ENCODE peak calls at places on chromosome 11, in six cellular contexts. Y is GM12865, H is HCT116, Q is dorsolateral prefrontal cortex, X is OCI-LY7, F is epithelial cell of proximal tubule. N is an unnamed sample.

GRCh38 chr11:96424693-96425092 is 34.9 kb downstream of the JRKL start:
- DNase-seq in Y (no peak), H (no peak), Q (no peak), X (no peak), F (no peak), N (no peak)

GRCh38 chr11:91947215-91947614 is 277.4 kb upstream of the FAT3 start:
- DNase-seq in Y (no peak), H (no peak), Q (no peak), X (no peak), F (peak; percentile 52), N (no peak)

GRCh38 chr11:122202951-122203456 is 87.0 kb upstream of the BLID start:
- DNase-seq in Y (peak; percentile 36), H (peak; percentile 81), Q (peak; percentile 52), X (peak; percentile 30), F (no peak), N (peak; percentile 54)

GRCh38 chr11:66089067-66089466 is 19.0 kb downstream of the PACS1 start:
- DNase-seq in Y (no peak), H (no peak), Q (no peak), X (no peak), F (no peak), N (no peak)

GRCh38 chr11:30281476-30282288 is 41.2 kb upstream of the ARL14EP start:
- DNase-seq in Y (no peak), H (no peak), Q (no peak), X (no peak), F (no peak), N (no peak)

GRCh38 chr11:37511425-37511933 is 913.4 kb upstream of the RAG2 start:
- DNase-seq in Y (no peak), H (no peak), Q (no peak), X (no peak), F (peak; percentile 37), N (no peak)

GRCh38 chr11:112366777-112367176 is 106.1 kb upstream of the PLET1 start:
- DNase-seq in Y (no peak), H (no peak), Q (no peak), X (no peak), F (no peak), N (no peak)

GRCh38 chr11:61075891-61076290 is 26.4 kb upstream of the CD5 start:
- DNase-seq in Y (no peak), H (no peak), Q (no peak), X (no peak), F (peak; percentile 1), N (no peak)

GRCh38 chr11:62671272-62671603 is 235 bp upstream of the UQCC3 start:
- DNase-seq in Y (peak; percentile 63), H (no peak), Q (no peak), X (no peak), F (no peak), N (no peak)

GRCh38 chr11:26229270-26229669 is 102.7 kb upstream of the ANO3 start:
- DNase-seq in Y (no peak), H (no peak), Q (no peak), X (no peak), F (no peak), N (no peak)

GRCh38 chr11:44617671-44618461 is 52.4 kb downstream of the CD82 start:
- DNase-seq in Y (no peak), H (no peak), Q (no peak), X (no peak), F (no peak), N (no peak)

GRCh38 chr11:35344990-35345655 is 74.2 kb downstream of the SLC1A2 start:
- DNase-seq in Y (peak; percentile 50), H (no peak), Q (peak; percentile 24), X (no peak), F (no peak), N (no peak)

GRCh38 chr11:46001427-46002049 is 79.1 kb downstream of the LARGE2 start:
- DNase-seq in Y (no peak), H (no peak), Q (no peak), X (no peak), F (no peak), N (no peak)

GRCh38 chr11:134036484-134037092 is 32.3 kb upstream of the JAM3 start:
- DNase-seq in Y (no peak), H (no peak), Q (no peak), X (no peak), F (no peak), N (no peak)

GRCh38 chr11:103662880-103663279 is 373.6 kb upstream of the DDI1 start:
- DNase-seq in Y (peak; percentile 8), H (no peak), Q (no peak), X (peak; percentile 7), F (no peak), N (no peak)

GRCh38 chr11:131898872-131899400 is 528.5 kb downstream of the NTM start:
- DNase-seq in Y (no peak), H (no peak), Q (no peak), X (no peak), F (no peak), N (no peak)

GRCh38 chr11:64233913-64234839 is at the start of gene VEGFB:
- DNase-seq in Y (peak; percentile 75), H (no peak), Q (no peak), X (peak; percentile 67), F (no peak), N (peak; percentile 53)

GRCh38 chr11:68057807-68058206 is 19.0 kb downstream of the TCIRG1 start:
- DNase-seq in Y (no peak), H (no peak), Q (no peak), X (no peak), F (no peak), N (no peak)

GRCh38 chr11:119844808-119845207 is 115.8 kb upstream of the NECTIN1 start:
- DNase-seq in Y (no peak), H (no peak), Q (no peak), X (no peak), F (no peak), N (no peak)

GRCh38 chr11:12754582-12755250 is 80.5 kb downstream of the TEAD1 start:
- DNase-seq in Y (no peak), H (no peak), Q (no peak), X (no peak), F (no peak), N (no peak)

GRCh38 chr11:43921561-43922294 is 20.7 kb upstream of the C11orf96 start:
- DNase-seq in Y (no peak), H (no peak), Q (no peak), X (no peak), F (no peak), N (no peak)

GRCh38 chr11:128569291-128569690 is 18.1 kb downstream of the ETS1 start:
- DNase-seq in Y (no peak), H (no peak), Q (no peak), X (no peak), F (no peak), N (no peak)

DNA sequence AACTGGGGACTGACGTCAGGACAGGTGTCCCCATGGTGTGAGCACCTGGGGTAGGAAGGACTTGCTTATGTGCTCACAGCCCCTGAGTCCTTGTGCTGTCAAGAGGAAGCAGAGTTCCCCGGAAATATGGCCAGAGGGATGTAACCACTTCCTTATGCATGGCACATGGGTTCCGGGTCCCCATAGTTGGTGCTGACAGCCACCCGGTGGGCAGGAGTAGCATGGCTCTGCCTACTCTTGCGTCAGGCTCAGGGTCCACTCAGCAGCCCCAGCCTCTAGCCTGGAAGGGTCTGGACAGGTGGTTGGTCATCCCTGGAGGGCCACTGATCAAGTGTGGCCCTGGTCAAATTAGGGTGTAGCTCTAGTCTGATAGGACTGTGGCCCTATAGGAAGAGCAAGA is 42.8 kb upstream of the CCND1 start:
- DNase-seq in Y (no peak), H (no peak), Q (no peak), X (peak; percentile 36), F (no peak), N (no peak)
- TF ChIP-seq CTCF in Y (no peak), H (no peak), Q (no peak), X (peak; percentile 50), F (peak; percentile 29), N (no peak)

DNA sequence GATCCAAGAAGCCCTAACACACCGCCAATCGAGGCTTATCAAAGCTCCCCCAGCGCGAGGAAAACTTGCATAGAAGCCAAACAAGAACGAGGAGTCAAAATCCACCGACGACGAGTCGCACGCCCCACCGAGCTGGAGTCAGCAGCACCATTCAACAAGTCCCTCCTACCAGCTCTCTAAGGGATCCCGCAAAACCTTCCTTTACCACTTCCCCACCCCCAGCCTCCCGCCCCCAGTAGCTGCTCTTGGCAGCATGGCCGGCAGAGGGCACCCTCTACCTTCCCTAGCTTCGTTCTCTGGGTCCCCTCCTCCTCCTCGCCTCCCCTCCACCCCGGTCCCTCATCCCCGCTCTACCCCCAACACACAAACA is 1.4 kb downstream of the BDNF start:
- DNase-seq in Y (peak; percentile 78), H (peak; percentile 82), Q (peak; percentile 70), X (peak; percentile 60), F (no peak), N (peak; percentile 33)
- TF ChIP-seq CTCF in Y (peak; percentile 93), H (peak; percentile 54), Q (peak; percentile 84), X (peak; percentile 80), F (peak; percentile 71), N (no peak)

GRCh38 chr11:33835143-33835878 is 56.6 kb downstream of the LMO2 start:
- DNase-seq in Y (peak; percentile 51), H (peak; percentile 48), Q (no peak), X (peak; percentile 21), F (peak; percentile 63), N (no peak)
- TF ChIP-seq CTCF in Y (no peak), H (peak; percentile 69), Q (peak; percentile 69), X (peak; percentile 66), F (peak; percentile 38), N (peak; percentile 13)

DNA sequence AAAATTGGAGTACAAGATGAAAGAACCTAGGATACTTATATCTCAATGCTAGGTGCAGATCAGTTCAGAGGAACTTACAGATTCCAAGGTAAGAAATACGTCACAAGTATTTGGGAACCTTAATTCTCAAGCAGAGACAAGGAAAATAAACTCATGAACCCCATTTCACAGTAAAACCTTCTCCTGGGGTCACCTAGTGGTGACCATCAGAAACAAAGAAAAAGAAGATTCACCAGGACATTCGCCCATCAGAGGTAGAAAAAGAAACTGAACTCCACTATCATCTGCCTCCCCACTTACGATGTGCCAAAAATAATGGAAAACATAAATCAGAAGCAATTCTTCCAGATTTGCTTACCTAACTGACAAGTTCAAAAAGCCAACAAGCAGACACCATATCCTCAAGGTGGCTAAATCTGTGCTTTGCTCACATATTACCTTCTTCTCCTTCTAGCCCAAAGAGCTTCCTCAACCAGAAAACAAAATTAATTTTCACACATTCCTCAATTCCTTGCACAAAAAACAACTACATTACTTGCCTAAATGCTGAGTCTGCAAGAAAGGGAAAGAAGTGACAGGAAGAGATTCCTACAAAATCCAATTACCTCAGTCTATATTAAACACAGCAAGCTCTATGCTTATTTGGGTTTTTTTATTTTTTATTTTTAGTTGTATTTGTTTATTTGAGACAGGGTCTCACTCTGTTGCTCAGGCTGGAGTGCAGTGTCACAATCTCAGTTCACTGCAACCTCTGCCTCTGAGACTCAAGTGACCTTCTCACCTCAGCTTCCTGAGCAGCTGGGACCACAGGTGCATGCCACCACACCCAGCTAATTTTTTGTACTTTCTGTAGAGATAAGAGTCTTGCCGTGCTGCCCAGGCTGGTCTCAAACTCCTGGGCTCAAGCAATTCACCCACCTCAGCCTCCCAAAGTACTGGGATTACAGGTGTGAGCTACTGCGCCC is 4.7 kb downstream of the DENND5A start:
- DNase-seq in Y (peak; percentile 66), H (no peak), Q (no peak), X (peak; percentile 60), F (no peak), N (no peak)
- TF ChIP-seq CTCF in Y (peak; percentile 11), H (no peak), Q (peak; percentile 44), X (peak; percentile 63), F (peak; percentile 38), N (no peak)

N was measured in tibial nerve.